ENCODE peak calls at places on chromosomes 7 and 10, in six cellular contexts. L is activated T-helper 1 cell treated with anti-CD3 and anti-CD28 coated beads, Interleukin-12 subunit alpha, Interleukin-12 subunit beta, Interleukin-2, Interleukin-4 antibody, amounts not matched to agents 30 ng/mL and 10 ng/mL and 1 ng/mL, durations not matched to agents 14 hours and 24 hours and 36 hours; H is astrocyte of the spinal cord; N is tibial nerve; T is OCI-LY7; I is fibroblast of gingiva. A is an unnamed sample.

GRCh38 chr10:47362199-47362598 is 14.0 kb downstream of the RBP3 start:
- DNase-seq in L (no peak), H (no peak), I (no peak), T (no peak), N (no peak), A (no peak)

GRCh38 chr7:130910949-130911944 is 177.2 kb upstream of the KLF14 start:
- DNase-seq in T (no peak), L (no peak), I (peak), N (no peak), H (peak), A (no peak)

GRCh38 chr10:15370212-15370740 is 813 bp downstream of the FAM171A1 start:
- DNase-seq in I (peak), N (no peak), L (no peak), T (no peak), H (peak), A (peak)

GRCh38 chr7:76291346-76292205 is 10.9 kb upstream of the HSPB1 start:
- DNase-seq in T (peak), H (peak), L (peak), N (peak), I (peak), A (peak)

GRCh38 chr7:131540491-131541162 is 15.8 kb downstream of the PODXL start:
- DNase-seq in H (peak), T (no peak), N (no peak), L (no peak), I (no peak), A (no peak)

GRCh38 chr7:157664034-157664433 is 327.2 kb downstream of the DNAJB6 start:
- DNase-seq in I (no peak), T (no peak), N (no peak), L (no peak), H (no peak), A (no peak)

GRCh38 chr7:5266148-5267028 is 16.4 kb upstream of the SLC29A4 start:
- DNase-seq in N (no peak), L (no peak), I (no peak), T (no peak), H (no peak), A (peak)

GRCh38 chr10:85603167-85603940 is 763.2 kb downstream of the GRID1 start:
- DNase-seq in I (no peak), T (no peak), N (no peak), H (no peak), L (no peak), A (no peak)

GRCh38 chr7:71465741-71466189 is 333.8 kb downstream of the GALNT17 start:
- DNase-seq in N (no peak), L (no peak), T (no peak), I (no peak), H (no peak), A (no peak)

GRCh38 chr7:158316466-158317031 is 271.1 kb downstream of the PTPRN2 start:
- DNase-seq in T (no peak), H (no peak), L (no peak), I (no peak), N (no peak), A (no peak)

GRCh38 chr7:123143206-123143605 is 56.6 kb downstream of the SLC13A1 start:
- DNase-seq in L (no peak), T (no peak), H (no peak), I (no peak), N (no peak), A (no peak)

GRCh38 chr10:62817763-62818425 is 1.7 kb upstream of the EGR2 start:
- DNase-seq in L (peak), T (peak), H (peak), I (peak), N (peak), A (peak)

GRCh38 chr7:55274156-55274555 is 91.0 kb upstream of the LANCL2 start:
- DNase-seq in L (no peak), I (no peak), H (no peak), N (no peak), T (no peak), A (no peak)

GRCh38 chr7:129009437-129009836 is 45.5 kb downstream of the TNPO3 start:
- DNase-seq in T (peak), N (no peak), I (no peak), L (no peak), H (no peak), A (no peak)

GRCh38 chr10:34192646-34193045 is 622.5 kb downstream of the PARD3 start:
- DNase-seq in N (no peak), L (no peak), H (no peak), T (no peak), I (no peak), A (no peak)

GRCh38 chr7:16411391-16411790 is 9.9 kb downstream of the CRPPA start:
- DNase-seq in I (no peak), H (no peak), L (no peak), N (no peak), T (no peak), A (no peak)

GRCh38 chr7:3301831-3302618 is 973 bp downstream of the SDK1 start:
- DNase-seq in N (no peak), H (peak), L (no peak), I (peak), T (no peak), A (peak)

GRCh38 chr10:99619851-99620712 is at the start of gene SLC25A28:
- DNase-seq in N (peak), I (peak), T (peak), H (peak), L (peak), A (peak)

GRCh38 chr7:19362099-19362498 is 216.9 kb upstream of the FERD3L start:
- DNase-seq in N (no peak), L (no peak), H (peak), T (no peak), I (peak), A (no peak)

GRCh38 chr7:50711271-50712175 is 71.2 kb downstream of the GRB10 start:
- DNase-seq in L (no peak), N (no peak), T (no peak), H (no peak), I (no peak), A (no peak)

GRCh38 chr10:118568327-118568848 is 27.1 kb downstream of the PRLHR start:
- DNase-seq in N (no peak), T (peak), I (peak), L (peak), H (peak), A (peak)

GRCh38 chr10:62249974-62250373 is 18.7 kb downstream of the RTKN2 start:
- DNase-seq in N (no peak), I (no peak), H (no peak), T (no peak), L (no peak), A (no peak)

GRCh38 chr10:49025347-49025983 is 85.8 kb upstream of the LRRC18 start:
- DNase-seq in H (no peak), T (no peak), L (no peak), I (no peak), N (no peak), A (no peak)

GRCh38 chr10:110527731-110528171 is 30.0 kb downstream of the DUSP5 start:
- DNase-seq in L (no peak), T (no peak), N (no peak), H (no peak), I (no peak), A (no peak)

GRCh38 chr10:90960355-90960814 is 39.5 kb upstream of the ANKRD1 start:
- DNase-seq in L (no peak), T (no peak), I (peak), N (no peak), H (peak), A (no peak)

GRCh38 chr7:74290999-74291441 is 1.8 kb downstream of the CLIP2 start:
- DNase-seq in N (no peak), T (no peak), L (no peak), I (no peak), H (no peak), A (no peak)

GRCh38 chr7:148867571-148868377 is 16.3 kb downstream of the EZH2 start:
- DNase-seq in I (no peak), T (peak), L (no peak), H (no peak), N (no peak), A (no peak)

GRCh38 chr7:155785536-155785935 is 26.7 kb downstream of the SHH start:
- DNase-seq in H (peak), L (no peak), N (no peak), T (no peak), I (no peak), A (no peak)

GRCh38 chr7:101924171-101924570 is 106.7 kb downstream of the CUX1 start:
- DNase-seq in I (peak), N (no peak), L (no peak), H (peak), T (no peak), A (no peak)

GRCh38 chr7:155404976-155405375 is 53.0 kb upstream of the EN2 start:
- DNase-seq in T (no peak), N (no peak), I (no peak), L (no peak), H (no peak), A (no peak)

GRCh38 chr7:12458520-12459131 is 55.0 kb upstream of the VWDE start:
- DNase-seq in I (peak), N (no peak), L (no peak), H (peak), T (peak), A (peak)

GRCh38 chr10:64113375-64113774 is 592.2 kb downstream of the REEP3 start:
- DNase-seq in N (no peak), I (no peak), T (no peak), H (no peak), L (no peak), A (no peak)

GRCh38 chr10:34696423-34696822 is 118.7 kb downstream of the PARD3 start:
- DNase-seq in L (no peak), T (no peak), H (peak), I (peak), N (no peak), A (no peak)

GRCh38 chr10:80694930-80695329 is 157.2 kb downstream of the SH2D4B start:
- DNase-seq in I (no peak), T (no peak), L (no peak), N (no peak), H (no peak), A (no peak)

GRCh38 chr7:134727711-134728110 is 51.7 kb upstream of the CALD1 start:
- DNase-seq in H (no peak), L (no peak), I (no peak), T (no peak), N (no peak), A (no peak)

GRCh38 chr10:77899080-77899477 is 27.5 kb downstream of the DLG5 start:
- DNase-seq in N (no peak), T (no peak), H (peak), I (peak), L (no peak), A (no peak)

GRCh38 chr7:19619122-19619521 is 89.7 kb downstream of the POLR1F start:
- DNase-seq in T (no peak), H (peak), N (no peak), L (no peak), I (peak), A (no peak)

GRCh38 chr10:88525371-88526079 is 57.6 kb downstream of the RNLS start:
- DNase-seq in I (peak), H (peak), L (no peak), N (no peak), T (no peak), A (no peak)

GRCh38 chr7:5420841-5421625 is 2.6 kb downstream of the TNRC18 start:
- DNase-seq in L (no peak), H (no peak), T (no peak), N (no peak), I (no peak), A (no peak)